ENCODE peak calls at places on chromosome 22, in four cellular contexts. O is Peyer's patch, I is right lobe of liver, E is mammary epithelial cell. L is an unnamed sample.

GRCh38 chr22:35995772-35996171 is 32.9 kb downstream of the RBFOX2 start:
- DNase-seq in O (peak; percentile 75), E (peak; percentile 18), I (no peak), L (peak; percentile 87)

GRCh38 chr22:38952382-38952993 is 4.9 kb upstream of the APOBEC3A start:
- DNase-seq in O (no peak), E (no peak), I (no peak), L (no peak)

GRCh38 chr22:35905894-35906293 is 122.7 kb downstream of the RBFOX2 start:
- DNase-seq in E (no peak), O (no peak), I (no peak), L (no peak)

GRCh38 chr22:30266445-30267381 is at the start of gene OSM:
- DNase-seq in E (no peak), I (peak; percentile 83), O (peak; percentile 88), L (no peak)

GRCh38 chr22:30062256-30062655 is 18.0 kb upstream of the HORMAD2 start:
- DNase-seq in O (no peak), E (no peak), I (no peak), L (no peak)

GRCh38 chr22:27218012-27218483 is 560.7 kb downstream of the MIAT start:
- DNase-seq in E (no peak), I (no peak), O (no peak), L (peak; percentile 7)

GRCh38 chr22:21589415-21589814 is 21.9 kb downstream of the UBE2L3 start:
- DNase-seq in O (no peak), E (no peak), I (no peak), L (no peak)

GRCh38 chr22:49964136-49964492 is 3.5 kb downstream of the PIM3 start:
- DNase-seq in O (peak; percentile 44), I (no peak), E (no peak), L (no peak)

GRCh38 chr22:27804683-27805297 is 3.2 kb upstream of the MN1 start:
- DNase-seq in E (peak; percentile 41), O (peak; percentile 72), I (peak; percentile 69), L (no peak)

GRCh38 chr22:29727248-29727551 is 7.4 kb downstream of the CABP7 start:
- DNase-seq in E (no peak), I (no peak), O (no peak), L (no peak)

GRCh38 chr22:46617250-46618103 is 2.7 kb upstream of the GRAMD4 start:
- DNase-seq in E (no peak), I (no peak), O (no peak), L (no peak)

GRCh38 chr22:30121988-30122387 is 41.7 kb downstream of the HORMAD2 start:
- DNase-seq in I (no peak), E (no peak), O (no peak), L (no peak)

GRCh38 chr22:40178417-40179409 is 988 bp downstream of the TNRC6B start:
- DNase-seq in E (no peak), I (no peak), O (peak; percentile 60), L (no peak)

GRCh38 chr22:30386960-30387848 is at the start of gene RNF215:
- DNase-seq in O (peak; percentile 91), I (peak; percentile 87), E (peak; percentile 59), L (peak; percentile 87)

GRCh38 chr22:49532831-49533802 is 294.6 kb downstream of the BRD1 start:
- DNase-seq in I (no peak), E (no peak), O (no peak), L (no peak)

GRCh38 chr22:31345331-31346254 is 553 bp downstream of the PATZ1 start:
- DNase-seq in O (peak; percentile 93), I (peak; percentile 88), E (peak; percentile 69), L (peak; percentile 79)

GRCh38 chr22:48976556-48977535 is 850.8 kb downstream of the BRD1 start:
- DNase-seq in E (no peak), I (no peak), O (no peak), L (peak; percentile 49)

GRCh38 chr22:38782402-38783094 is 11.4 kb downstream of the DNAL4 start:
- DNase-seq in I (no peak), E (peak; percentile 66), O (no peak), L (no peak)

GRCh38 chr22:46894081-46894671 is 131.7 kb downstream of the TBC1D22A start:
- DNase-seq in O (peak; percentile 41), I (no peak), E (no peak), L (no peak)

GRCh38 chr22:26527574-26528465 is 15.5 kb upstream of the TFIP11 start:
- DNase-seq in O (no peak), I (peak; percentile 55), E (no peak), L (no peak)

GRCh38 chr22:43110927-43111623 is 525 bp downstream of the BIK start:
- DNase-seq in E (peak; percentile 33), I (no peak), O (peak; percentile 72), L (no peak)

GRCh38 chr22:43406186-43406790 is 5.5 kb upstream of the MPPED1 start:
- DNase-seq in E (no peak), O (no peak), I (peak; percentile 42), L (no peak)

GRCh38 chr22:48423481-48423901 is 1404.2 kb downstream of the BRD1 start:
- DNase-seq in I (peak; percentile 15), O (peak; percentile 23), E (no peak), L (no peak)

GRCh38 chr22:27669798-27670599 is 131.6 kb downstream of the MN1 start:
- DNase-seq in I (no peak), O (no peak), E (no peak), L (no peak)

GRCh38 chr22:30827646-30828045 is 133.0 kb downstream of the OSBP2 start:
- DNase-seq in O (no peak), I (no peak), E (no peak), L (peak; percentile 56)

GRCh38 chr22:37299969-37300509 is 17.7 kb downstream of the CYTH4 start:
- DNase-seq in I (no peak), E (no peak), O (no peak), L (no peak)
- H3K4me3 ChIP-seq in I (no peak overlapping the region), E (no peak overlapping the region), O (no peak overlapping the region), L (no peak overlapping the region)

DNA sequence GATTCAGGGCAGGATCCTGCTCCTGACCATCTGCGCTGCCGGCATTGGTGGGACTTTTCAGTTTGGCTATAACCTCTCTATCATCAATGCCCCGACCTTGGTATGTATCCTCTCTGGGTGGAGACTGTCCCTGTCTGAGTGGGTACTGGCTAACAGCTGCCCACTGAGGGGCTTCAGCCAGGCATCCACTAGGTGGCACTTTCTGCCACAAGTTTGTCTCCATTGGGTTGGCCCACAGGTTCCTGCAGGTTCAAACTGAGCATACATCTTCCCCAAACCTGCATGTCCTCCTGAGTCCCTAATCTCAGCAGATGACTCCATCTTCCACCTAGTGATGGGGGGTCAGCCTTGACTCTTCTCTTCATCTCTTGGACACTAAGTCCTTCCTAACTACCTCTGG is 4.4 kb downstream of the SLC2A11 start:
- DNase-seq in I (no peak), E (peak; percentile 28), O (no peak), L (no peak)
- TF ChIP-seq CTCF in I (peak; percentile 44), E (peak; percentile 56), O (no peak), L (no peak)

GRCh38 chr22:44406581-44407403 is 91.2 kb downstream of the RTL6 start:
- DNase-seq in E (no peak), O (no peak), I (peak; percentile 18), L (no peak)
- H3K27ac ChIP-seq in E (no peak overlapping the region), O (no peak overlapping the region), I (no peak overlapping the region), L (no peak overlapping the region)

GRCh38 chr22:17436981-17437410 is 67.7 kb downstream of the CECR2 start:
- DNase-seq in E (no peak), O (no peak), I (no peak), L (no peak)
- H3K4me3 ChIP-seq in E (no peak overlapping the region), O (no peak overlapping the region), I (no peak overlapping the region), L (no peak overlapping the region)

GRCh38 chr22:23243859-23244689 is 63.8 kb downstream of the BCR start:
- DNase-seq in E (no peak), I (no peak), O (no peak), L (no peak)

GRCh38 chr22:23245045-23245798 is 64.9 kb downstream of the BCR start:
- DNase-seq in E (peak; percentile 54), I (no peak), O (peak; percentile 70), L (no peak)

GRCh38 chr22:23245799-23246136 is 65.5 kb downstream of the BCR start:
- DNase-seq in E (peak; percentile 9), O (no peak), I (no peak), L (no peak)

GRCh38 chr22:23243006-23243573 is 62.8 kb downstream of the BCR start:
- DNase-seq in E (no peak), O (no peak), I (no peak), L (no peak)

DNA sequence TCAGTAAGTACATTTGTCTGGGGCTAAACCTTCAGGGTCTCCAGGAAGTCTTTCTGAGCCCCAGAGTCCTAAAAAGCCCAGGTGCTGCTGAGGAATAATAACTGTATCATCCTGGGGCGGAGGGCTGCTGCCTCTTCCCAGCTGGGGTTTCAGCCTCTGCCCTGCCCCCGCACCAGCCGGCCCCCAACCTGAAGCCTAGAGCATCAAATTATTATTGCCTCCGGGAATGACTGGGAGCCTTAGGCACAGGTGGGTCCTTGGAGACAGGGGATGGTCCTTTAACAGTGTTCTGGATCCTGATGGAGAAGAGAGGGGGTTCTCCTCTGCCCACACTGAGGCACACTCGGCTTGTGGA is 64.4 kb downstream of the BCR start:
- DNase-seq in I (no peak), E (no peak), O (no peak), L (no peak)
- TF ChIP-seq CTCF in I (no peak), E (no peak), O (no peak), L (no peak)

GRCh38 chr22:20204821-20205220 is 54.0 kb upstream of the CCDC188 start:
- DNase-seq in E (no peak), O (no peak), I (no peak), L (no peak)
- H3K27ac ChIP-seq in E (no peak overlapping the region), O (no peak overlapping the region), I (peak overlapping the region; percentile 43), L (peak overlapping the region; percentile 81)

GRCh38 chr22:32804036-32804435 is 2.5 kb downstream of the TIMP3 start:
- DNase-seq in O (no peak), E (peak; percentile 46), I (no peak), L (no peak)
- H3K4me3 ChIP-seq in O (peak overlapping the region; percentile 42), E (peak overlapping the region; percentile 61), I (peak overlapping the region; percentile 71), L (peak overlapping the region; percentile 94)

GRCh38 chr22:34804588-34804987 is 261.4 kb upstream of the ISX start:
- DNase-seq in O (no peak), I (no peak), E (no peak), L (no peak)

GRCh38 chr22:34798605-34799004 is 267.4 kb upstream of the ISX start:
- DNase-seq in E (no peak), O (no peak), I (no peak), L (no peak)

GRCh38 chr22:34801221-34801620 is 264.7 kb upstream of the ISX start:
- DNase-seq in E (no peak), O (no peak), I (no peak), L (no peak)

DNA sequence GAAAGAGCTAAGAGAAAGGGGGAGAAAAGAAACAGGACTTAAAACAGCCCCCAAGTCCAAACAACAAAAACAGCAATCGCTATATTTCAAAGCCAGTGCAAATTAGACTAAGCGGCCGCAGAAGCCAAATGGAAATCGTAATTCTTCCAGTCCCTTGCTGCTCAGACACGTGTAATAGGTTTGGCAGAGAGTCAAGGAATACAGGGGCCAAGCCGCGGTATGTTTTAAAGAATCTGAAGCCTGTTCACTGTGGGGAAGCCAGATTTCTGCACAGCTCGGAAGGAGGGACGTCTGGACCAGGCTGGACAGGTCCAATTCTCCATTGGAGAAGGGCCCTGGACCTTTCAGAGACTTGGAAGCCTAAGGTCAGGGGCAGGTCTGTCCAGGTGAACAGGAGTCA is 265.7 kb upstream of the ISX start:
- DNase-seq in E (peak; percentile 51), O (no peak), I (no peak), L (no peak)
- TF ChIP-seq CTCF in E (no peak), O (no peak), I (no peak), L (no peak)

L was measured in coronary artery.